ENCODE peak calls at places on chromosome 3, in five cellular contexts. T, R, N, G and W are unnamed samples.

GRCh38 chr3:45962033-45962432 is 18.8 kb downstream of the CXCR6 start:
- DNase-seq in T (no peak), G (no peak), N (no peak), R (no peak), W (no peak)

GRCh38 chr3:46895204-46895660 is 17.7 kb downstream of the PTH1R start:
- DNase-seq in T (peak), G (peak), R (no peak), N (peak), W (peak)

GRCh38 chr3:133948131-133948810 is 52.6 kb upstream of the RAB6B start:
- DNase-seq in G (no peak), R (no peak), N (no peak), T (no peak), W (no peak)

GRCh38 chr3:84836961-84837360 is 121.8 kb upstream of the CADM2 start:
- DNase-seq in T (no peak), R (no peak), N (peak), G (no peak), W (peak)

GRCh38 chr3:12753275-12754028 is 5.6 kb downstream of the TMEM40 start:
- DNase-seq in G (no peak), N (no peak), T (no peak), R (no peak), W (no peak)

GRCh38 chr3:154584041-154584440 is 154.1 kb upstream of the GPR149 start:
- DNase-seq in T (no peak), R (no peak), G (no peak), N (no peak), W (no peak)

GRCh38 chr3:14991818-14992612 is 44.6 kb downstream of the NR2C2 start:
- DNase-seq in N (no peak), R (no peak), T (no peak), G (no peak), W (no peak)

GRCh38 chr3:140170612-140171011 is 235.6 kb downstream of the CLSTN2 start:
- DNase-seq in R (no peak), N (no peak), T (no peak), G (no peak), W (no peak)

GRCh38 chr3:129602730-129603560 is 3.5 kb downstream of the PLXND1 start:
- DNase-seq in N (peak), R (peak), G (peak), T (no peak), W (peak)

GRCh38 chr3:69738291-69738690 is 973 bp upstream of the MITF start:
- DNase-seq in R (no peak), G (no peak), N (no peak), T (no peak), W (peak)

GRCh38 chr3:189496375-189497138 is 134.6 kb upstream of the TP63 start:
- DNase-seq in R (no peak), T (no peak), N (no peak), G (no peak), W (no peak)

GRCh38 chr3:63745757-63746156 is 73.3 kb upstream of the C3orf49 start:
- DNase-seq in T (no peak), R (no peak), N (no peak), G (no peak), W (no peak)

GRCh38 chr3:13451301-13451673 is 28.8 kb upstream of the HDAC11 start:
- DNase-seq in T (peak), N (no peak), G (peak), R (no peak), W (no peak)

GRCh38 chr3:44136421-44136820 is 105.3 kb upstream of the TOPAZ1 start:
- DNase-seq in G (no peak), N (no peak), T (no peak), R (no peak), W (peak)

GRCh38 chr3:141275032-141275422 is 43.4 kb downstream of the PXYLP1 start:
- DNase-seq in R (peak), N (no peak), T (no peak), G (no peak), W (peak)

GRCh38 chr3:75180235-75180944 is 483.7 kb upstream of the FRG2C start:
- DNase-seq in N (no peak), R (no peak), T (no peak), G (no peak), W (peak)

GRCh38 chr3:128649264-128649663 is 1.4 kb downstream of the RPN1 start:
- DNase-seq in T (no peak), G (no peak), N (no peak), R (no peak), W (peak)

GRCh38 chr3:19267040-19267439 is 118.7 kb downstream of the KCNH8 start:
- DNase-seq in R (no peak), T (no peak), N (no peak), G (no peak), W (no peak)

GRCh38 chr3:58351920-58352319 is 19.2 kb downstream of the PXK start:
- DNase-seq in G (no peak), R (no peak), N (no peak), T (no peak), W (no peak)

GRCh38 chr3:153158961-153159735 is 2.9 kb upstream of the RAP2B start:
- DNase-seq in G (no peak), N (no peak), T (no peak), R (no peak), W (no peak)

GRCh38 chr3:38316356-38317185 is 30.0 kb upstream of the XYLB start:
- DNase-seq in N (no peak), G (no peak), T (no peak), R (no peak), W (no peak)

GRCh38 chr3:31770822-31771326 is 210.2 kb downstream of the OSBPL10 start:
- DNase-seq in T (no peak), N (no peak), R (no peak), G (no peak), W (peak)

GRCh38 chr3:67524046-67524445 is 130.4 kb downstream of the SUCLG2 start:
- DNase-seq in T (no peak), G (no peak), N (no peak), R (no peak), W (no peak)

GRCh38 chr3:59451041-59451763 is 401.4 kb upstream of the CFAP20DC start:
- DNase-seq in R (no peak), N (no peak), G (peak), T (peak), W (no peak)

GRCh38 chr3:45640724-45641361 is 46.3 kb downstream of the LIMD1 start:
- DNase-seq in R (no peak), T (no peak), G (no peak), N (peak), W (peak)

GRCh38 chr3:187994221-187995085 is 159.5 kb upstream of the LPP start:
- DNase-seq in G (no peak), R (peak), N (no peak), T (no peak), W (peak)
- H3K4me3 ChIP-seq in G (no peak), R (no peak), N (no peak), T (no peak), W (no peak)

GRCh38 chr3:172585954-172586353 is 62.7 kb upstream of the TNFSF10 start:
- DNase-seq in T (no peak), G (no peak), N (no peak), R (no peak), W (no peak)
- H3K4me3 ChIP-seq in T (no peak), G (no peak), N (no peak), R (no peak), W (no peak)

GRCh38 chr3:183213941-183214612 is 39.0 kb upstream of the B3GNT5 start:
- DNase-seq in R (no peak), T (no peak), N (no peak), G (no peak), W (no peak)

GRCh38 chr3:183212565-183212964 is 40.5 kb upstream of the B3GNT5 start:
- DNase-seq in T (no peak), G (no peak), N (peak), R (no peak), W (no peak)

GRCh38 chr3:183212096-183212495 is 41.0 kb upstream of the B3GNT5 start:
- DNase-seq in T (no peak), G (no peak), N (no peak), R (no peak), W (peak)

GRCh38 chr3:183211390-183211789 is 41.7 kb upstream of the B3GNT5 start:
- DNase-seq in G (no peak), R (no peak), N (peak), T (no peak), W (no peak)

DNA sequence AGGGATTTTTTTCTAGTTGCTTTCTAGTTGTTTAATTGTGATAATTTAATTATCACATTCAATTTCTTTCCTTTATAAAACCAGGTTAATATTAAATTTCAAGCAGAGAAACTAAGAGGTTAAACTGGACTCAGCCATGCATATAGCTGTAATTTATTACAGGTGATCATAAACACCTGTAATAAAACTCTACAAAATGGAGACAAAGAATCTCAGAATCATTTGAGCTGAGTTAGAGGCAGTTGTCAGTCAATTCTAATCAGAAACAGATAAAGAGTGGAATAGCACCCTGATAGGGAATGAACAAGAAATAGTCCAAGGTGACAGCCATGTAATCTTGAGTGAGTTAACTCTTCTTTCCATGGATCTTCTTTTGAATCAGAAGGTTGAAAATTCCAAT is 39.6 kb upstream of the B3GNT5 start:
- DNase-seq in T (no peak), R (no peak), G (no peak), N (no peak), W (no peak)
- H3K4me3 ChIP-seq in T (no peak), R (no peak), G (no peak), N (no peak), W (no peak)

DNA sequence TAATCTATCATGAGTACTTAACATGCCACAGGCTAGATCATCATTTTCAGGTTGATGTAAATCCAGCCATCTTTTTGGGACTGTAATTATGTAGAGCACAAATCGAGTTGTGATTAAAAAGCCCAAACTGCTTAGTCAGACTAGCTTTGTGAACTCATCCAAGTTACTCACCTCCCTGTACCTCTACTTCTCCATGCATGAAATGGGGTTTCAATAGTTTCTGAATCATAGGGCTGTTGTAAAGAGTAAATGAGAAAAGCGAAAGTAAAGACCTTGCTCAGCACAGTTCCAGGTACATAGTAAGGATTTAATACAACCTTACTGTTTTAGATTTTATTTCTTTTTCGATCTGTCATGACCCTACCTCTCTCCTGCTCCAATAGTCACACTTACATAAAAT is 85.6 kb upstream of the GAP43 start:
- DNase-seq in N (no peak), T (no peak), G (no peak), R (no peak), W (no peak)
- H3K4me3 ChIP-seq in N (no peak), T (no peak), G (no peak), R (no peak), W (no peak)

GRCh38 chr3:121747976-121748375 is 1.6 kb downstream of the GOLGB1 start:
- DNase-seq in G (no peak), R (no peak), T (no peak), N (no peak), W (no peak)
- H3K4me3 ChIP-seq in G (peak), R (peak), T (no peak), N (peak), W (peak)

GRCh38 chr3:112391648-112392047 is 58.7 kb downstream of the CD200 start:
- DNase-seq in G (no peak), R (no peak), N (no peak), T (no peak), W (no peak)
- H3K4me3 ChIP-seq in G (no peak), R (no peak), N (no peak), T (no peak), W (no peak)

DNA sequence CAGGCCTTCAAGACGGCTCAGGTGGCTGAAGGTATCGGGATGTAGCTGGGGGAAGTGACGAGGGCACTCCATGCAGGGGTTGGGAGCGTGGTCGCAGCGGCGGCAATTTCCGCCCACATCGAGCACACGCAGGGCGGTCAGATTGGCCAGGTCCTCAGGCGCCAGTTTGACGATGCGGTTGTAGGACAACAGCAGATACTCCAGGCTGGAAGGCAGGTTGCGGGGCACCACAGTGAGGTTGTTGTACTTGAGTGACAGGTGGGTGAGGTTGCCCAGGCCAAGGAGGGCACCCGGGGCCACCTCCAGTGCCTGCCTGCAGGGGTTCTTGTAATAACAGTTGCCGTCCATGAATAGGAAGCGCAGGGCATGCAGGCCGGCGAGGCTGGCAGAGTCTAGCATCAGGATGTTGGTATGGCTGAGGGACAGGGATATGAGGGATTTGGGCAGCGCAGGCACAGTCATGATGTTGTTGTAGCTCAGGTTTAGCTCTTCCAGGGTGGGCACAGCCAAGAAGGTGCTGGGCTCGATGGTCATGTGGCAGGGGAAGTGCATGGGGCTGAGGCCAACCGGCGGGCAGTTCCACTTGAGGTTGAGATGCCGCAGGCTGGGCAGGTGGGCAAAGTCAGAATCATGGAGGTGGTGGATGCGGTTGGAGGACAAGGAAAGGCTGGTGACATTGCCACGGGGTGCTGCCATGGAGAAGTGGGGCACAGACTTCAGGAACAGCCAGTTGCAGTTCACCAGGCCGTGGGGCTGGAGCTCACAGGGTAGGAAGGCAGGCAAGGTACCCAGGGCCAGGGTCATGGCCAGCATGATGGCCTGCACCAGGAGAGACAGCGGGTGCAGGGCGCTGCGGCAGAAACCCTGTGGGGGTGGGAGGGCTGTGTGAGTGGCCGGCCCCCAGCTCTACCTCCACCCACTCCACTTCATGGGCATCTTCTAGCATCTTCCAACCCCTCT is 1.7 kb downstream of the TLR9 start:
- DNase-seq in G (no peak), T (no peak), R (no peak), N (no peak), W (no peak)
- H3K4me3 ChIP-seq in G (no peak), T (no peak), R (no peak), N (no peak), W (no peak)

GRCh38 chr3:72081456-72081855 is 296.5 kb upstream of the PROK2 start:
- DNase-seq in R (no peak), G (no peak), T (no peak), N (no peak), W (no peak)
- H3K4me3 ChIP-seq in R (no peak), G (no peak), T (no peak), N (no peak), W (no peak)